ENCODE peak calls at places on chromosomes 6 and 20, in five cellular contexts. One of them, this sample, is unnamed.

GRCh38 chr20:10495173-10495572 is 60.1 kb downstream of the SLX4IP start:
- DNase-seq in CD8-positive, alpha-beta T cell: no peak
- DNase-seq in mucosa of descending colon: no peak
- DNase-seq in pancreas: no peak
- DNase-seq in effector memory CD4-positive, alpha-beta T cell: no peak
- DNase-seq in this sample: no peak

GRCh38 chr6:134938896-134939295 is 11.0 kb downstream of the ALDH8A1 start:
- DNase-seq in mucosa of descending colon: no peak
- DNase-seq in CD8-positive, alpha-beta T cell: no peak
- DNase-seq in effector memory CD4-positive, alpha-beta T cell: peak; percentile 3
- DNase-seq in pancreas: no peak
- DNase-seq in this sample: no peak

GRCh38 chr6:45072673-45073072 is 255.5 kb upstream of the RUNX2 start:
- DNase-seq in pancreas: no peak
- DNase-seq in CD8-positive, alpha-beta T cell: no peak
- DNase-seq in mucosa of descending colon: no peak
- DNase-seq in effector memory CD4-positive, alpha-beta T cell: no peak
- DNase-seq in this sample: no peak

GRCh38 chr20:50317644-50318043 is 127.0 kb downstream of the CEBPB start:
- DNase-seq in pancreas: no peak
- DNase-seq in effector memory CD4-positive, alpha-beta T cell: no peak
- DNase-seq in mucosa of descending colon: no peak
- DNase-seq in CD8-positive, alpha-beta T cell: no peak
- DNase-seq in this sample: no peak

GRCh38 chr20:1538655-1539054 is 18.9 kb downstream of the SIRPD start:
- DNase-seq in mucosa of descending colon: no peak
- DNase-seq in effector memory CD4-positive, alpha-beta T cell: no peak
- DNase-seq in CD8-positive, alpha-beta T cell: no peak
- DNase-seq in pancreas: no peak
- DNase-seq in this sample: no peak

GRCh38 chr6:20483902-20484497 is 50.3 kb upstream of the CDKAL1 start:
- DNase-seq in effector memory CD4-positive, alpha-beta T cell: no peak
- DNase-seq in mucosa of descending colon: no peak
- DNase-seq in pancreas: no peak
- DNase-seq in CD8-positive, alpha-beta T cell: no peak
- DNase-seq in this sample: no peak

GRCh38 chr6:73566954-73567591 is 46.2 kb upstream of the EEF1A1 start:
- DNase-seq in effector memory CD4-positive, alpha-beta T cell: no peak
- DNase-seq in pancreas: peak; percentile 84
- DNase-seq in CD8-positive, alpha-beta T cell: no peak
- DNase-seq in mucosa of descending colon: peak; percentile 91
- DNase-seq in this sample: peak; percentile 90

GRCh38 chr20:44594730-44595129 is 12.4 kb downstream of the PKIG start:
- DNase-seq in pancreas: no peak
- DNase-seq in mucosa of descending colon: no peak
- DNase-seq in effector memory CD4-positive, alpha-beta T cell: no peak
- DNase-seq in CD8-positive, alpha-beta T cell: no peak
- DNase-seq in this sample: no peak

GRCh38 chr6:157982580-157983438 is 1.1 kb downstream of the SYNJ2 start:
- DNase-seq in CD8-positive, alpha-beta T cell: no peak
- DNase-seq in effector memory CD4-positive, alpha-beta T cell: no peak
- DNase-seq in mucosa of descending colon: peak; percentile 67
- DNase-seq in pancreas: no peak
- DNase-seq in this sample: peak; percentile 33

GRCh38 chr6:144064402-144064830 is 31.0 kb downstream of the SF3B5 start:
- DNase-seq in effector memory CD4-positive, alpha-beta T cell: peak; percentile 14
- DNase-seq in pancreas: no peak
- DNase-seq in mucosa of descending colon: peak; percentile 64
- DNase-seq in CD8-positive, alpha-beta T cell: no peak
- DNase-seq in this sample: peak; percentile 59

GRCh38 chr20:12816009-12816408 is 192.8 kb upstream of the SPTLC3 start:
- DNase-seq in effector memory CD4-positive, alpha-beta T cell: no peak
- DNase-seq in CD8-positive, alpha-beta T cell: no peak
- DNase-seq in pancreas: no peak
- DNase-seq in mucosa of descending colon: no peak
- DNase-seq in this sample: no peak

GRCh38 chr6:71457883-71458282 is 169.3 kb downstream of the OGFRL1 start:
- DNase-seq in pancreas: no peak
- DNase-seq in mucosa of descending colon: no peak
- DNase-seq in CD8-positive, alpha-beta T cell: no peak
- DNase-seq in effector memory CD4-positive, alpha-beta T cell: no peak
- DNase-seq in this sample: no peak

GRCh38 chr20:47311211-47311610 is 45.3 kb downstream of the ZMYND8 start:
- DNase-seq in effector memory CD4-positive, alpha-beta T cell: no peak
- DNase-seq in pancreas: no peak
- DNase-seq in mucosa of descending colon: no peak
- DNase-seq in CD8-positive, alpha-beta T cell: no peak
- DNase-seq in this sample: no peak

GRCh38 chr6:46491789-46492547 is 719 bp upstream of the RCAN2 start:
- DNase-seq in effector memory CD4-positive, alpha-beta T cell: no peak
- DNase-seq in CD8-positive, alpha-beta T cell: no peak
- DNase-seq in mucosa of descending colon: peak; percentile 50
- DNase-seq in pancreas: peak; percentile 45
- DNase-seq in this sample: no peak

GRCh38 chr6:17389274-17389847 is 4.0 kb upstream of the CAP2 start:
- DNase-seq in pancreas: no peak
- DNase-seq in mucosa of descending colon: no peak
- DNase-seq in CD8-positive, alpha-beta T cell: no peak
- DNase-seq in effector memory CD4-positive, alpha-beta T cell: no peak
- DNase-seq in this sample: no peak

GRCh38 chr6:167907837-167908681 is 81.3 kb downstream of the AFDN start:
- DNase-seq in CD8-positive, alpha-beta T cell: no peak
- DNase-seq in effector memory CD4-positive, alpha-beta T cell: no peak
- DNase-seq in pancreas: no peak
- DNase-seq in mucosa of descending colon: peak; percentile 81
- DNase-seq in this sample: no peak

GRCh38 chr6:142377112-142377848 is 75.5 kb downstream of the ADGRG6 start:
- DNase-seq in CD8-positive, alpha-beta T cell: no peak
- DNase-seq in mucosa of descending colon: no peak
- DNase-seq in effector memory CD4-positive, alpha-beta T cell: no peak
- DNase-seq in pancreas: no peak
- DNase-seq in this sample: no peak

GRCh38 chr6:134735461-134735860 is 214.4 kb downstream of the ALDH8A1 start:
- DNase-seq in CD8-positive, alpha-beta T cell: no peak
- DNase-seq in pancreas: no peak
- DNase-seq in mucosa of descending colon: no peak
- DNase-seq in effector memory CD4-positive, alpha-beta T cell: no peak
- DNase-seq in this sample: no peak

GRCh38 chr6:4115741-4116140 is 19.6 kb downstream of the ECI2 start:
- DNase-seq in effector memory CD4-positive, alpha-beta T cell: no peak
- DNase-seq in pancreas: no peak
- DNase-seq in mucosa of descending colon: no peak
- DNase-seq in CD8-positive, alpha-beta T cell: no peak
- DNase-seq in this sample: no peak

GRCh38 chr6:43491750-43492661 is 14.6 kb downstream of the TJAP1 start:
- DNase-seq in CD8-positive, alpha-beta T cell: no peak
- DNase-seq in mucosa of descending colon: peak; percentile 76
- DNase-seq in pancreas: no peak
- DNase-seq in effector memory CD4-positive, alpha-beta T cell: no peak
- DNase-seq in this sample: peak; percentile 28

GRCh38 chr20:17557675-17558006 is 12.2 kb upstream of the DSTN start:
- DNase-seq in mucosa of descending colon: peak; percentile 40
- DNase-seq in effector memory CD4-positive, alpha-beta T cell: no peak
- DNase-seq in CD8-positive, alpha-beta T cell: no peak
- DNase-seq in pancreas: peak; percentile 50
- DNase-seq in this sample: no peak

GRCh38 chr6:138036111-138036510 is 71.1 kb downstream of the PERP start:
- DNase-seq in pancreas: no peak
- DNase-seq in CD8-positive, alpha-beta T cell: no peak
- DNase-seq in effector memory CD4-positive, alpha-beta T cell: no peak
- DNase-seq in mucosa of descending colon: peak; percentile 34
- DNase-seq in this sample: peak; percentile 61

DNA sequence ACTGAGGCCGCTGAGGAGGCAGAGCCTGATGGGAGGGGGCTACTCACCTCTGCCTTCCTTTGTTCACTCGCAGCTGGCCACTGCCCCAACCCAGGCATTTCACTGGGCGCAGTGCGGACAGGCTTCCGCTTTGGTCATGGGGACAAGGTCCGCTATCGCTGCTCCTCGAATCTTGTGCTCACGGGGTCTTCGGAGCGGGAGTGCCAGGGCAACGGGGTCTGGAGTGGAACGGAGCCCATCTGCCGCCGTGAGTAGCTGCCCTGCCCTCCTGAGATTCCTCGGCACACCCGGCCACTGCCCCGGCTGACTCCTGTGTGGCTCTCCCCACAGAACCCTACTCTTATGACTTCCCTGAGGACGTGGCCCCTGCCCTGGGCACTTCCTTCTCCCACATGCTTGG is 6.0 kb downstream of the C2 start:
- DNase-seq in pancreas: no peak
- DNase-seq in CD8-positive, alpha-beta T cell: no peak
- DNase-seq in effector memory CD4-positive, alpha-beta T cell: no peak
- DNase-seq in mucosa of descending colon: no peak
- DNase-seq in this sample: peak; percentile 43
- H3K4me1 ChIP-seq in pancreas: no peaks in the 10 kb centered on the region
- H3K4me1 ChIP-seq in CD8-positive, alpha-beta T cell: no peaks in the 10 kb centered on the region
- H3K4me1 ChIP-seq in effector memory CD4-positive, alpha-beta T cell: no peaks in the 10 kb centered on the region
- H3K4me1 ChIP-seq in mucosa of descending colon: no peaks in the 10 kb centered on the region
- H3K4me1 ChIP-seq in this sample: no peaks in the 10 kb centered on the region

DNA sequence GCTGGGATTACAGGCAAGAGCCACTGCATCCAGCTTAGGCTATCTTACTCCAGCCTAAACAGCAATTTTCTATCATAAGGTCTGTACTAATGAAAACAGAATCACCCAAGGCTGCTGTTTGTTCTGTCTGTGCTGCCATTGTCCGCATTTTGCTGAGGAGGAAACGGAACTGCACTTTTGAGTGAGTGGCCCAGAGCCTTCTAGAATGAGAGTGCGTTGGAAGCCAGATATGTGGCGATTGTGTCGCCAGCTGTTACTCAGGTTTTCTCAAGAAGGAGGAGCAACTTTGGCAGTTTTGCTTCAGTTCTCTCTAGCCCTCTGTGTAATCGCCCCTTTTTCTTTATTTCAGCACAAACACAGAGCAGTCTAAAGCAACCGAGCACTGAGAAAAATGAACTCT is 18.3 kb downstream of the PRDM1 start:
- DNase-seq in effector memory CD4-positive, alpha-beta T cell: no peak
- DNase-seq in pancreas: no peak
- DNase-seq in CD8-positive, alpha-beta T cell: no peak
- DNase-seq in mucosa of descending colon: no peak
- DNase-seq in this sample: no peak
- H3K4me1 ChIP-seq in effector memory CD4-positive, alpha-beta T cell: peaks cover 36% of the 10 kb centered on the region
- H3K4me1 ChIP-seq in pancreas: no peaks in the 10 kb centered on the region
- H3K4me1 ChIP-seq in CD8-positive, alpha-beta T cell: peaks cover 24% of the 10 kb centered on the region
- H3K4me1 ChIP-seq in mucosa of descending colon: peaks cover 9% of the 10 kb centered on the region
- H3K4me1 ChIP-seq in this sample: peaks cover 10% of the 10 kb centered on the region

GRCh38 chr6:108250240-108250866 is 10.5 kb downstream of the SNX3 start:
- DNase-seq in effector memory CD4-positive, alpha-beta T cell: no peak
- DNase-seq in mucosa of descending colon: no peak
- DNase-seq in CD8-positive, alpha-beta T cell: no peak
- DNase-seq in pancreas: no peak
- DNase-seq in this sample: no peak

GRCh38 chr6:108247965-108248536 is 12.8 kb downstream of the SNX3 start:
- DNase-seq in pancreas: no peak
- DNase-seq in mucosa of descending colon: no peak
- DNase-seq in effector memory CD4-positive, alpha-beta T cell: no peak
- DNase-seq in CD8-positive, alpha-beta T cell: no peak
- DNase-seq in this sample: no peak

GRCh38 chr6:108252055-108252454 is 8.8 kb downstream of the SNX3 start:
- DNase-seq in CD8-positive, alpha-beta T cell: no peak
- DNase-seq in mucosa of descending colon: no peak
- DNase-seq in pancreas: no peak
- DNase-seq in effector memory CD4-positive, alpha-beta T cell: no peak
- DNase-seq in this sample: no peak

GRCh38 chr6:108254436-108255410 is 6.1 kb downstream of the SNX3 start:
- DNase-seq in pancreas: no peak
- DNase-seq in effector memory CD4-positive, alpha-beta T cell: no peak
- DNase-seq in mucosa of descending colon: no peak
- DNase-seq in CD8-positive, alpha-beta T cell: no peak
- DNase-seq in this sample: no peak

GRCh38 chr6:108251252-108251651 is 9.6 kb downstream of the SNX3 start:
- DNase-seq in CD8-positive, alpha-beta T cell: no peak
- DNase-seq in mucosa of descending colon: no peak
- DNase-seq in pancreas: no peak
- DNase-seq in effector memory CD4-positive, alpha-beta T cell: no peak
- DNase-seq in this sample: no peak
- H3K4me1 ChIP-seq in CD8-positive, alpha-beta T cell: peaks cover 6% of the 10 kb centered on the region
- H3K4me1 ChIP-seq in mucosa of descending colon: peaks cover 12% of the 10 kb centered on the region
- H3K4me1 ChIP-seq in pancreas: no peaks in the 10 kb centered on the region
- H3K4me1 ChIP-seq in effector memory CD4-positive, alpha-beta T cell: no peaks in the 10 kb centered on the region
- H3K4me1 ChIP-seq in this sample: no peaks in the 10 kb centered on the region

GRCh38 chr6:87697581-87698552 is 4.2 kb downstream of the AKIRIN2 start:
- DNase-seq in effector memory CD4-positive, alpha-beta T cell: no peak
- DNase-seq in mucosa of descending colon: no peak
- DNase-seq in pancreas: no peak
- DNase-seq in CD8-positive, alpha-beta T cell: no peak
- DNase-seq in this sample: no peak
- H3K4me1 ChIP-seq in effector memory CD4-positive, alpha-beta T cell: peaks cover 26% of the 10 kb centered on the region
- H3K4me1 ChIP-seq in mucosa of descending colon: peaks cover 33% of the 10 kb centered on the region
- H3K4me1 ChIP-seq in pancreas: peaks cover 13% of the 10 kb centered on the region
- H3K4me1 ChIP-seq in CD8-positive, alpha-beta T cell: peaks cover 33% of the 10 kb centered on the region
- H3K4me1 ChIP-seq in this sample: no peaks in the 10 kb centered on the region

GRCh38 chr20:38871560-38871953 is 54.7 kb upstream of the FAM83D start:
- DNase-seq in mucosa of descending colon: no peak
- DNase-seq in CD8-positive, alpha-beta T cell: no peak
- DNase-seq in pancreas: no peak
- DNase-seq in effector memory CD4-positive, alpha-beta T cell: no peak
- DNase-seq in this sample: peak; percentile 63
- H3K4me1 ChIP-seq in mucosa of descending colon: peaks cover 40% of the 10 kb centered on the region
- H3K4me1 ChIP-seq in CD8-positive, alpha-beta T cell: peaks cover 57% of the 10 kb centered on the region
- H3K4me1 ChIP-seq in pancreas: no peaks in the 10 kb centered on the region
- H3K4me1 ChIP-seq in effector memory CD4-positive, alpha-beta T cell: peaks cover 59% of the 10 kb centered on the region
- H3K4me1 ChIP-seq in this sample: peaks cover 45% of the 10 kb centered on the region